ENCODE peak calls at places on chromosomes 5 and 9, in nine cellular contexts. K is osteoblast, X is H9, E is RWPE1, G is body of pancreas, Y is cardiac fibroblast, T is BJ, B is mucosa of descending colon, C is fibroblast of the aortic adventitia. V is an unnamed sample.

GRCh38 chr9:135103931-135104639 is 16.6 kb downstream of the OLFM1 start:
- DNase-seq in K (no peak), X (no peak), E (no peak), G (no peak), Y (no peak), T (no peak), B (no peak), C (no peak), V (no peak)

GRCh38 chr5:65663804-65664521 is 39.1 kb downstream of the SHLD3 start:
- DNase-seq in K (peak), X (no peak), E (peak), G (no peak), Y (peak), T (no peak), B (no peak), C (peak), V (no peak)

GRCh38 chr9:116656535-116656934 is 30.6 kb upstream of the TRIM32 start:
- DNase-seq in K (no peak), X (no peak), E (no peak), G (no peak), Y (no peak), T (no peak), B (no peak), C (no peak), V (no peak)

GRCh38 chr5:111834926-111835599 is 78.1 kb upstream of the NREP start:
- DNase-seq in K (no peak), X (no peak), E (no peak), G (no peak), Y (peak), T (no peak), B (no peak), C (peak), V (no peak)

GRCh38 chr5:16926417-16926816 is 9.7 kb downstream of the MYO10 start:
- DNase-seq in K (no peak), X (no peak), E (no peak), G (no peak), Y (no peak), T (no peak), B (no peak), C (no peak), V (no peak)

GRCh38 chr5:67842806-67843205 is 372.8 kb upstream of the PIK3R1 start:
- DNase-seq in K (no peak), X (peak), E (peak), G (no peak), Y (peak), T (no peak), B (no peak), C (peak), V (no peak)

GRCh38 chr5:141084487-141084989 is 9.9 kb upstream of the PCDHB2 start:
- DNase-seq in K (no peak), X (peak), E (peak), G (peak), Y (peak), T (peak), B (no peak), C (peak), V (no peak)

GRCh38 chr5:92969781-92970237 is 611.2 kb downstream of the NR2F1-AS1 start:
- DNase-seq in K (no peak), X (no peak), E (no peak), G (no peak), Y (peak), T (no peak), B (no peak), C (peak), V (no peak)

GRCh38 chr9:130443840-130444492 is 795 bp upstream of the ASS1 start:
- DNase-seq in K (no peak), X (no peak), E (no peak), G (peak), Y (peak), T (no peak), B (peak), C (no peak), V (no peak)

GRCh38 chr5:154077692-154078091 is 38.9 kb downstream of the MFAP3 start:
- DNase-seq in K (no peak), X (no peak), E (peak), G (peak), Y (peak), T (no peak), B (no peak), C (peak), V (no peak)

GRCh38 chr5:4514067-4514648 is 626.0 kb upstream of the ADAMTS16 start:
- DNase-seq in K (no peak), X (no peak), E (no peak), G (no peak), Y (no peak), T (no peak), B (no peak), C (no peak), V (no peak)

GRCh38 chr9:19554518-19554917 is 145.7 kb downstream of the ACER2 start:
- DNase-seq in K (no peak), X (no peak), E (no peak), G (no peak), Y (no peak), T (no peak), B (no peak), C (no peak), V (no peak)

GRCh38 chr5:172505840-172506638 is 51.7 kb upstream of the SH3PXD2B start:
- DNase-seq in K (no peak), X (peak), E (no peak), G (no peak), Y (no peak), T (no peak), B (no peak), C (no peak), V (no peak)

GRCh38 chr5:18379189-18379588 is 744.9 kb downstream of the TAF11L14 start:
- DNase-seq in K (no peak), X (no peak), E (no peak), G (no peak), Y (no peak), T (no peak), B (no peak), C (no peak), V (no peak)

GRCh38 chr5:160539431-160539830 is 117.8 kb downstream of the PTTG1 start:
- DNase-seq in K (no peak), X (no peak), E (no peak), G (no peak), Y (no peak), T (no peak), B (no peak), C (no peak), V (no peak)

GRCh38 chr5:33439905-33440481 is 772 bp upstream of the TARS1 start:
- DNase-seq in K (no peak), X (no peak), E (no peak), G (no peak), Y (no peak), T (no peak), B (no peak), C (no peak), V (no peak)

GRCh38 chr5:150066436-150066835 is 19.9 kb downstream of the CSF1R start:
- DNase-seq in K (peak), X (no peak), E (no peak), G (no peak), Y (no peak), T (no peak), B (no peak), C (no peak), V (no peak)

GRCh38 chr5:9035346-9035745 is 510.5 kb downstream of the SEMA5A start:
- DNase-seq in K (no peak), X (no peak), E (no peak), G (no peak), Y (no peak), T (no peak), B (no peak), C (no peak), V (no peak)

GRCh38 chr5:9033524-9033923 is 512.4 kb downstream of the SEMA5A start:
- DNase-seq in K (no peak), X (no peak), E (no peak), G (no peak), Y (no peak), T (no peak), B (no peak), C (no peak), V (no peak)

GRCh38 chr5:9037048-9037447 is 508.8 kb downstream of the SEMA5A start:
- DNase-seq in K (no peak), X (no peak), E (no peak), G (no peak), Y (no peak), T (no peak), B (no peak), C (no peak), V (no peak)

GRCh38 chr5:9034671-9035070 is 511.2 kb downstream of the SEMA5A start:
- DNase-seq in K (no peak), X (no peak), E (no peak), G (no peak), Y (peak), T (no peak), B (no peak), C (peak), V (no peak)
- TF ChIP-seq CTCF in K (no peak), X (no peak), E (no peak), G (no peak), Y (no peak), T (no peak), B (no peak), C (no peak), V (no peak)

GRCh38 chr9:122930933-122931850 is at the start of gene ZBTB26:
- DNase-seq in K (peak), X (peak), E (peak), G (peak), Y (peak), T (peak), B (peak), C (peak), V (peak)
- TF ChIP-seq CTCF in K (no peak), X (peak), E (no peak), G (no peak), Y (no peak), T (no peak), B (no peak), C (peak), V (no peak)

GRCh38 chr5:72788851-72789505 is 27.5 kb upstream of the TNPO1 start:
- DNase-seq in K (no peak), X (no peak), E (peak), G (no peak), Y (peak), T (peak), B (no peak), C (peak), V (no peak)

GRCh38 chr5:72785796-72786195 is 30.7 kb upstream of the TNPO1 start:
- DNase-seq in K (no peak), X (no peak), E (no peak), G (no peak), Y (no peak), T (no peak), B (no peak), C (no peak), V (no peak)

GRCh38 chr5:72786676-72787075 is 29.8 kb upstream of the TNPO1 start:
- DNase-seq in K (no peak), X (no peak), E (no peak), G (no peak), Y (no peak), T (peak), B (no peak), C (no peak), V (no peak)

DNA sequence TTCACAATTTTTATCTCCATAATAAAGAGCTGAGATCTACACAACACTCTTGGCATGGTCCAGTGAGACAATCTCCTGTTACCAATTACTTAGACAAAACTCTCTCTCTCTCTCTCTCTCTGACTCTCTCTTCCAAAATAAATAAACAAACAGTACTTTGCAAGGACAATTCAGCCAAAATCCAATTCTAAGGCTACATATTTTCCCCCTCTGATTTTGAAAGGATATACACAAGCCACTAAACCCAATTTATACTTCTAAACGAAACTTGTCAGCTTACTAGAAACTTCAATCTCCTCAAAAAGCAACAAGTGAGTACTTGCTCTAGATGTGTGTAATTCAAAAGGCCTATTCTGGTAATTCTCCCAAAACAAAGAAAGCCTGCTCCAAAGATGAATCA is 26.3 kb upstream of the TNPO1 start:
- DNase-seq in K (no peak), X (no peak), E (no peak), G (no peak), Y (peak), T (peak), B (no peak), C (peak), V (peak)
- TF ChIP-seq CTCF in K (no peak), X (no peak), E (no peak), G (no peak), Y (no peak), T (no peak), B (no peak), C (no peak), V (no peak)

DNA sequence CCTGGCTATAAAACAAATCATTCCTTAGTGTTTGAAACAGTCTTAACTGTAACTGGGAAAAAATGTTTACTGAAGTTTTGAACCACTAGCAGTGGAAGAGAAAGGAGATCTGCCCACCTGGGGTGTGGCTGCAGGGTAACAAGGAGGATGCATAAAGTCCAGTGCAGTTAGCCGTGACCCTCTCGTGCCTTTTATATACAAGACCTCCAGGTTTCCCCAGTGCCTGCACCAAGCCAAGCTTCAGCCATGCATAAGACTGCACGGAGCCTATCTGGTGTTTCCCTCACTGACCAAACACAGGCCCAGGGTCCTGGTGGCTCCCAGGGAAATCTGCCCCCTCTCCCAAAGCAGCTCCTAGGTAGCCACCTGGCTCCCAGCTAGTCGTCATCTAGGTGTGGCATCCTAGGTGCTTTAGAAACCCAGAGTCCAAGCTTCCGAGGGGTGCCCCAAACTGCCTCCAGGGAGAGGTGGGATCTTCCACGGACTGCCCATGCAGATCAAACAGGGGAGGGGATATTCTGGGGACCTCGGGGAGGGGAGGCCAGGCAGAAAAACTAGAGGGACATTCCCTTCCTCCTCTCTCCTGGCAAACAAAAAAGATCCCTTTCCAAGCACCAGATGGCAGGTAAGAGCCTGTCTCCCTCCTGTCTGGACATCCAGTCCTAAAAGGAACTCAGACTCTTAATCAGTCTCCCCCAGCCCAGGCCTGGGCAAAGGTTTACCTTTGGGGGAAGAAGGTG is 2.7 kb downstream of the SHB start:
- DNase-seq in K (peak), X (no peak), E (peak), G (peak), Y (no peak), T (no peak), B (peak), C (no peak), V (no peak)
- TF ChIP-seq CTCF in K (no peak), X (peak), E (peak), G (peak), Y (peak), T (peak), B (no peak), C (peak), V (no peak)

GRCh38 chr5:73306078-73306719 is 133.2 kb downstream of the TMEM174 start:
- DNase-seq in K (peak), X (no peak), E (no peak), G (no peak), Y (no peak), T (no peak), B (no peak), C (no peak), V (no peak)
- TF ChIP-seq CTCF in K (no peak), X (no peak), E (no peak), G (no peak), Y (no peak), T (no peak), B (no peak), C (no peak), V (no peak)

GRCh38 chr5:59800375-59800893 is 93.1 kb downstream of the PDE4D start:
- DNase-seq in K (no peak), X (no peak), E (no peak), G (no peak), Y (no peak), T (no peak), B (no peak), C (no peak), V (no peak)
- TF ChIP-seq CTCF in K (no peak), X (peak), E (peak), G (no peak), Y (no peak), T (no peak), B (no peak), C (no peak), V (no peak)

DNA sequence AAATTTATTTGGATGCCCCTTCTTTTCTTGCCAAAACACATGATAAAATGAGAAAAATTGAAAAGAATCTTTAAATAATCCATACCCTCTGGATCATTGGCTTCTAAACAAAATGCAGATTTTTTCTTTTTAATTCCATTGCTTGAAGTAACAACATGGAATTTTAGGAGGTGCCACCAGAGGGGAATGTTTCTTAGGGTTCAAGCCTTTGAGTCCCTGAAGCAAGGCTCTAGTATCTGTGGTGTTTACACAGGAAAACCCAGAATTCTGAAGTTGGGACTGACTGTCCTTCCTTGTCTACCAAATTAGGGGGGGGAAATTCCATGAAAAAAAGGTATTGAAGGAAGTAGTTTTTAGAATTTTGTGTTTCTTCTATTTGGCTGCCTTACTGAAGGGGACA is 69.4 kb downstream of the LMNB1 start:
- DNase-seq in K (peak), X (no peak), E (no peak), G (no peak), Y (peak), T (no peak), B (no peak), C (peak), V (no peak)
- TF ChIP-seq CTCF in K (peak), X (peak), E (no peak), G (no peak), Y (peak), T (peak), B (no peak), C (peak), V (peak)

V was measured in AG09319.